ENCODE peak calls at places on chromosomes 13 and 19, in seven cellular contexts. L is HepG2, W is PC-3, M is IMR-90, V is HCT116, R is Karpas-422, N is MM.1S. Q is an unnamed sample. For H3K4me1 and H4K20me1, the result is how much of the 10 kb centered on the place peaks cover.

GRCh38 chr19:54420383-54421168 is 5.3 kb downstream of the TTYH1 start:
- DNase-seq in L (peak), W (no peak), M (no peak), V (no peak), R (no peak), N (no peak), Q (no peak)

GRCh38 chr13:25608181-25608580 is 236.4 kb downstream of the ATP8A2 start:
- DNase-seq in L (no peak), W (no peak), M (no peak), V (no peak), R (no peak), N (no peak), Q (no peak)

GRCh38 chr13:98174321-98174720 is 2.7 kb downstream of the RNF113B start:
- DNase-seq in L (no peak), W (no peak), M (no peak), V (no peak), R (no peak), N (no peak), Q (peak)

GRCh38 chr13:64164435-64164834 is 2748.8 kb upstream of the PCDH20 start:
- DNase-seq in L (no peak), W (no peak), M (no peak), V (no peak), R (no peak), N (no peak), Q (no peak)

GRCh38 chr13:47069133-47069532 is 172.3 kb upstream of the HTR2A start:
- DNase-seq in L (no peak), W (no peak), M (no peak), V (no peak), R (no peak), N (no peak), Q (no peak)

GRCh38 chr13:87999791-88000190 is 328.6 kb downstream of the SLITRK5 start:
- DNase-seq in L (no peak), W (no peak), M (no peak), V (no peak), R (peak), N (no peak), Q (peak)

GRCh38 chr13:91358384-91358776 is 10.9 kb downstream of the MIR17HG start:
- DNase-seq in L (no peak), W (no peak), M (no peak), V (no peak), R (peak), N (no peak), Q (no peak)

GRCh38 chr13:89568746-89569145 is 1778.7 kb upstream of the MIR17HG start:
- DNase-seq in L (no peak), W (no peak), M (no peak), V (no peak), R (no peak), N (no peak), Q (no peak)

GRCh38 chr13:35475131-35475959 is 1.1 kb downstream of the MAB21L1 start:
- DNase-seq in L (no peak), W (no peak), M (peak), V (no peak), R (peak), N (peak), Q (peak)

GRCh38 chr13:23146811-23147245 is 34.0 kb upstream of the SGCG start:
- DNase-seq in L (no peak), W (no peak), M (peak), V (no peak), R (peak), N (no peak), Q (no peak)

GRCh38 chr13:95614641-95615245 is 29.8 kb downstream of the DZIP1 start:
- DNase-seq in L (no peak), W (peak), M (no peak), V (no peak), R (no peak), N (no peak), Q (no peak)

GRCh38 chr13:64054306-64054705 is 2638.7 kb upstream of the PCDH20 start:
- DNase-seq in L (no peak), W (no peak), M (no peak), V (no peak), R (no peak), N (no peak), Q (no peak)

GRCh38 chr13:40074338-40074737 is 418.9 kb downstream of the COG6 start:
- DNase-seq in L (no peak), W (no peak), M (no peak), V (no peak), R (no peak), N (no peak), Q (peak)

GRCh38 chr19:49624967-49625910 is 14.7 kb downstream of the RRAS start:
- DNase-seq in L (no peak), W (no peak), M (no peak), V (no peak), R (no peak), N (no peak), Q (no peak)

GRCh38 chr19:1214862-1215731 is 9.5 kb downstream of the STK11 start:
- DNase-seq in L (no peak), W (peak), M (no peak), V (no peak), R (no peak), N (no peak), Q (peak)

GRCh38 chr19:45049073-45049736 is 10.4 kb downstream of the CLASRP start:
- DNase-seq in L (no peak), W (no peak), M (no peak), V (no peak), R (no peak), N (peak), Q (no peak)

GRCh38 chr19:39660661-39661060 is 4.9 kb downstream of the LGALS16 start:
- DNase-seq in L (no peak), W (no peak), M (no peak), V (no peak), R (no peak), N (no peak), Q (no peak)

DNA sequence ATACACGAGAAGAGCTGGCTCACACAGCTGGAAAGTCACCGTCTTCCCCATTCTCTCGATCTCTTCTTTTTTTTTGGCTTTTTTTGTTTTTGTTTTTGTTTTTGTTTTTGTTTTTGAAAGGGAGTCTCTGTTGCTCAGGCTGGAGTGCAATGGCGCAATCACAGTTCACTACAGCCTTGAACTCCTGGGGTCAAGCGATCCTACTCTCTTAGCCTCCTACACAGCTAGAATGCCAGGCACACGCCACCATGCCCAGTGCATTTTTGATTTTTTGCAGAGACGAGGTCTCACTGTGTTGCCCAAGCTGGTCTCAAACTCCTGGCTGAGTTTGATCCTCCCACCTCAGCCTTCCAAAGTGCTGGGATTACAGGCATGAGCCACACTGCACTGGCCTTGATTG is 4.0 kb downstream of the FXYD3 start:
- DNase-seq in L (no peak), W (no peak), M (no peak), V (no peak), R (no peak), N (no peak), Q (no peak)
- H3K4me1 ChIP-seq in L (half or more), W (half or more), M (under half), V (half or more), R (under half), N (under half), Q (under half)

GRCh38 chr19:38024991-38025716 is 118.1 kb downstream of the SIPA1L3 start:
- DNase-seq in L (no peak), W (no peak), M (no peak), V (no peak), R (peak), N (no peak), Q (no peak)
- H4K20me1 ChIP-seq in L (under half), W (under half), M (under half), V (under half), R (under half), N (under half), Q (under half)

GRCh38 chr13:86445584-86446140 is 646.4 kb upstream of the SLITRK6 start:
- DNase-seq in L (no peak), W (peak), M (no peak), V (no peak), R (no peak), N (no peak), Q (no peak)
- H3K4me2 ChIP-seq in L (no peak), W (peak), M (no peak), V (no peak), R (no peak), N (no peak), Q (no peak)

DNA sequence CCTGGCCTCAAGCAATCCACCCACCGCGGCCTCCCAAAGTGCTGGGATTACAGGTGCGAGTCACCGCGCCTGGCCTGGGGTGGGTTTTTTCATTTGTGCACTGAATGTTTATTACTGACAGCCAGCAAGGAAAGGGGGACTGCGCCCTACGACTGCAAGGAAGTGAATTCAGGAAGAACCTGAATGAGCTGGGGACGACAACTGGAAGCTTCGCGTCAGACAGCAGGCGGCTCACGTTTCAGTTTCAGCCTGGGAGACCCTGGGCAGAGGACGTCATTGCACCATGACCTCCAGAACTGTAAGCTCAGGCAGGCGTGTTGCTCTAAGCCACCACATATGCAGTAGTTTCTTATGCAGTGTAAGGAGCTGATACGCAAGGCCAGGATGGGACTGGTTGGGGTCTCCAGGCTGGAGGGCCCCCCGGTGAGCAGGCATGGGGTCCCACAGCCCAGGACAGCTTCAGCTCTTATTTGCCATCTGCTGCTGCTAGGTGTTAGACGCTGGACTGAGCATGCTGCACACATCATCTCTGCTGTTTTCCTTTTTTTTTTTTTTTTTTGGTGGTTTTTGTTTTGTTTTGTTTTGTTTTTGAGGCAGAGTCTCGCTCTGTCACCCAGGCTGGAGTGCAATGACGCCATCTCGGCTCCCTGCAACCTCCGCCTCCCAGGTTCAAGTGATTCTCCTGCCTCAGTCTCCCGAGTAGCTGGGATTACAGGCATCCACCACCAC is 66.6 kb downstream of the GADD45B start:
- DNase-seq in L (peak), W (no peak), M (peak), V (no peak), R (no peak), N (no peak), Q (peak)
- H3K4me1 ChIP-seq in L (half or more), W (under half), M (under half), V (half or more), R (under half), N (under half), Q (under half)

GRCh38 chr19:5030822-5031221 is 61.9 kb downstream of the KDM4B start:
- DNase-seq in L (no peak), W (no peak), M (no peak), V (no peak), R (no peak), N (no peak), Q (no peak)
- H4K20me1 ChIP-seq in L (half or more), W (under half), M (half or more), V (under half), R (under half), N (under half), Q (under half)

GRCh38 chr13:111204438-111205177 is 89.5 kb downstream of the ARHGEF7 start:
- DNase-seq in L (peak), W (no peak), M (peak), V (no peak), R (no peak), N (no peak), Q (peak)
- H3K4me2 ChIP-seq in L (peak), W (no peak), M (peak), V (no peak), R (peak), N (no peak), Q (peak)

DNA sequence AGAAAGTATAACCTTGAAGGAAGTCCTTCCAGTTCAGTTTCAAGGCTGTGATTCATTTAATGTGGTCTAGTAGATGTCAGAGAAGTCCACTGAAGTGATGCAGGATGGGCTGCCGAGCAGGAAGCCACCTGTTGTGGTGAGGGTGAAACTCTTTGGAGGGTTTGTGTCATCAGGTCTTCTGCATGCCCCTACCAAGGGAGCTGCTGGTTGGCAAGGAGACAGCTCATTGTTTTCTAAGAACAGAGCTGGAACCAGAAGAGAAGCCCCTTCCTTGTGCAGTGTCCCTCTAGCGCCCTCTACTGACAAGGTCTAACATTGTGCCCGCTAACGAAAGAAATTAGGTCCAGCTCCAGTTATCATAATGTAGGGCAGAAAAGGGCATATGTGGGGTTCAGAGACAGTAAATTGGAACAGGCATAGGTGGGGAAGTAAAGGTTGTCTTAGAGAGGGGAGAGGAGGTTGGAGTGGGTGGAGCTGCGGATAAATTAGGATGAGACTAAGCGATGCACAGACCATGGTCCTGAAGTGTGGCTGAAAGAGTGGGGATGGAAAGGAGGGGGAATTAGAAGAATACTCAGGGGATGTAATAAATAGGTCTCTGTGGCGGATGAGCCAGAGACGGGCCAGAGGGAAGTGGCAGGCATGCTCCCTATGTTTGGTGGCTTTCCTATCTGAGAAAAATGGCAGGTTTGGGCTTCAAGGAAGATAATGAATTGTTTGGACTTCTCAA is 123.2 kb downstream of the OLFM4 start:
- DNase-seq in L (peak), W (no peak), M (peak), V (peak), R (peak), N (peak), Q (peak)
- H3K4me1 ChIP-seq in L (under half), W (under half), M (under half), V (under half), R (under half), N (under half), Q (under half)

DNA sequence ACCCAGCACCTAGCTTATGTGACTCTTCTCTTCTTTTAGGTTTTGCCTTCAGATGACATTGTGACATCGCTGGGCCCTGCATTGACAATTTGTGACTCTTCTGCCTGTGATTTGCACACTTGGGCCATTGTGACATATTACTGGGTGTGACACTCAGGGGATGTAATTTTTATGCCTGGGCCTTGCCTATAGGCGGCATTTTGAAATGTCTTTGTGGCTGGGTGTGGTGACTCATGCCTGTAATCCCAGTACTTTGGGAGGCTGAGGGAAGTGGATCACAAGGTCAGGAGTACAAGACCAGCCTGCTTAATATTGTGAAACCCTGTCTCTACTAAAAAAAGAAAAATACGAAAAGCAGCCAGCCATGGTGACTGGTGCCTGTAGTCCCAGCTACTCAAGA is 28.4 kb upstream of the ZNF681 start:
- DNase-seq in L (no peak), W (peak), M (peak), V (no peak), R (no peak), N (no peak), Q (peak)
- H4K20me1 ChIP-seq in L (under half), W (under half), M (under half), V (under half), R (under half), N (under half), Q (under half)

DNA sequence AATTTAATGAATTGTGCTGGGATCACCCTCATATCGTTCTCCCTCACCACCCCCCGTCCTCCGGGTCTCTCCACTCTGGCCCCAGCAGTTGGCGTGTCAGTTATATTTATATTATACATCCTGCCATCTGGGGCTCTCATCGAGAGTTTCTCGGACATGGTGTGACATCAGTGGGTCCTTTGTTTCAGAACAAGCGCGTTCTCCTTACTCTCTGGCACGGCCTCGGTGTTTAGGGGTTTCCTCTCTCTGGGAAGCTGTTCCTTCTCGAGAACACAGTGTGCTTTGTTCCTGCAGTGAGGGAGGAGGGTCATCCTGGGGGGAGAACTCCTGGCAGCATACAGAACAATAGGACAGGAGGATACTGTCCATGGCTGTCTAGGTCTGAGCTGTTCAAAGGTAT is 9.8 kb upstream of the MCF2L start:
- DNase-seq in L (peak), W (no peak), M (no peak), V (no peak), R (no peak), N (no peak), Q (no peak)
- H3K4me2 ChIP-seq in L (no peak), W (no peak), M (no peak), V (no peak), R (no peak), N (no peak), Q (no peak)

GRCh38 chr19:8056533-8056932 is 4.0 kb downstream of the CCL25 start:
- DNase-seq in L (no peak), W (no peak), M (no peak), V (no peak), R (no peak), N (no peak), Q (no peak)

GRCh38 chr19:8050274-8051096 is 2.1 kb upstream of the CCL25 start:
- DNase-seq in L (peak), W (peak), M (peak), V (peak), R (peak), N (peak), Q (peak)

GRCh38 chr19:8057545-8058270 is 5.1 kb downstream of the CCL25 start:
- DNase-seq in L (no peak), W (no peak), M (no peak), V (no peak), R (no peak), N (no peak), Q (no peak)

GRCh38 chr19:8054169-8054568 is 1.6 kb downstream of the CCL25 start:
- DNase-seq in L (no peak), W (no peak), M (no peak), V (no peak), R (no peak), N (no peak), Q (no peak)

DNA sequence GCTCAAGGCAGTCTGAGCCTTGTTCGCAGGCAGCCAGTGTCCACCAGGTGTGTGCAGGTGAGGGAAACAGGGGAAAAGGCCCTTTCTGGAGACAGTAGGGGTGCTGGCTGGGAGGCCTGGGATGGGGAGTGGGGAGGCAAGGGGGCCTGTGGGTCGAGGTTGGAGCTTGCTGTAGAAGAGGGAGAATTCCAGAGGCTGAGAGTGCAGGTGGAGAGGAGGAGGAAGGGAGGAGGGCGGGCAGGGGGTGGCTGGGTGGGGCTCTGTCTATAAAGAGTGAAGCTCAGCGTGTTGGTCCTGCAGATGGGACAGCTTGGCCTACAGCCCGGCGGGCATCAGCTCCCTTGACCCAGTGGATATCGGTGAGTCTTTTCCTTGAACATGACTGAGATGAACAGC is at the start of gene CCL25:
- DNase-seq in L (no peak), W (no peak), M (no peak), V (no peak), R (no peak), N (no peak), Q (no peak)
- H3K4me1 ChIP-seq in L (under half), W (under half), M (under half), V (under half), R (under half), N (under half), Q (under half)